ENCODE peak calls at places on chromosomes 2 and 18, in seven cellular contexts. One of them, this sample, is unnamed.

GRCh38 chr2:216013080-216013909 is at the start of gene MREG:
- DNase-seq in spleen: peak; percentile 92
- DNase-seq in ovary: peak; percentile 81
- DNase-seq in tibial nerve: peak; percentile 60
- DNase-seq in GM12891: peak; percentile 78
- DNase-seq in esophagus squamous epithelium: no peak
- DNase-seq in right lobe of liver: peak; percentile 71
- DNase-seq in this sample: peak; percentile 85

GRCh38 chr2:47036489-47036769 is 118.7 kb downstream of the STPG4 start:
- DNase-seq in tibial nerve: no peak
- DNase-seq in ovary: no peak
- DNase-seq in esophagus squamous epithelium: no peak
- DNase-seq in spleen: no peak
- DNase-seq in GM12891: no peak
- DNase-seq in right lobe of liver: no peak
- DNase-seq in this sample: no peak

GRCh38 chr18:39350916-39351315 is 1785.3 kb upstream of the CELF4 start:
- DNase-seq in tibial nerve: no peak
- DNase-seq in esophagus squamous epithelium: no peak
- DNase-seq in right lobe of liver: no peak
- DNase-seq in ovary: no peak
- DNase-seq in GM12891: no peak
- DNase-seq in spleen: no peak
- DNase-seq in this sample: no peak

GRCh38 chr2:9260411-9261037 is 53.9 kb downstream of the ASAP2 start:
- DNase-seq in tibial nerve: no peak
- DNase-seq in GM12891: no peak
- DNase-seq in right lobe of liver: no peak
- DNase-seq in ovary: no peak
- DNase-seq in esophagus squamous epithelium: no peak
- DNase-seq in spleen: no peak
- DNase-seq in this sample: no peak

GRCh38 chr18:79748321-79749157 is 49.2 kb upstream of the KCNG2 start:
- DNase-seq in tibial nerve: no peak
- DNase-seq in spleen: peak; percentile 62
- DNase-seq in ovary: no peak
- DNase-seq in right lobe of liver: peak; percentile 37
- DNase-seq in GM12891: no peak
- DNase-seq in esophagus squamous epithelium: no peak
- DNase-seq in this sample: no peak

GRCh38 chr18:50955246-50955645 is 12.6 kb upstream of the ELAC1 start:
- DNase-seq in esophagus squamous epithelium: no peak
- DNase-seq in tibial nerve: no peak
- DNase-seq in right lobe of liver: no peak
- DNase-seq in spleen: no peak
- DNase-seq in ovary: no peak
- DNase-seq in GM12891: no peak
- DNase-seq in this sample: no peak

GRCh38 chr2:53911434-53912189 is 51.8 kb upstream of the GPR75 start:
- DNase-seq in esophagus squamous epithelium: no peak
- DNase-seq in ovary: no peak
- DNase-seq in right lobe of liver: no peak
- DNase-seq in spleen: no peak
- DNase-seq in GM12891: no peak
- DNase-seq in tibial nerve: no peak
- DNase-seq in this sample: no peak

GRCh38 chr2:144331652-144332355 is 188.1 kb downstream of the ZEB2 start:
- DNase-seq in GM12891: peak; percentile 33
- DNase-seq in spleen: peak; percentile 95
- DNase-seq in right lobe of liver: no peak
- DNase-seq in ovary: no peak
- DNase-seq in esophagus squamous epithelium: no peak
- DNase-seq in tibial nerve: peak; percentile 33
- DNase-seq in this sample: peak; percentile 94

GRCh38 chr2:168064011-168064998 is 183.1 kb downstream of the STK39 start:
- DNase-seq in spleen: no peak
- DNase-seq in ovary: no peak
- DNase-seq in tibial nerve: no peak
- DNase-seq in esophagus squamous epithelium: no peak
- DNase-seq in right lobe of liver: no peak
- DNase-seq in GM12891: no peak
- DNase-seq in this sample: no peak

GRCh38 chr2:18297536-18298058 is 262.9 kb downstream of the RDH14 start:
- DNase-seq in esophagus squamous epithelium: no peak
- DNase-seq in GM12891: no peak
- DNase-seq in spleen: no peak
- DNase-seq in tibial nerve: no peak
- DNase-seq in right lobe of liver: no peak
- DNase-seq in ovary: no peak
- DNase-seq in this sample: no peak

GRCh38 chr2:190910341-190911136 is 29.9 kb downstream of the GLS start:
- DNase-seq in ovary: no peak
- DNase-seq in right lobe of liver: no peak
- DNase-seq in tibial nerve: no peak
- DNase-seq in esophagus squamous epithelium: no peak
- DNase-seq in spleen: no peak
- DNase-seq in GM12891: no peak
- DNase-seq in this sample: no peak

GRCh38 chr2:128474962-128475361 is 156.3 kb upstream of the HS6ST1 start:
- DNase-seq in ovary: no peak
- DNase-seq in right lobe of liver: peak; percentile 39
- DNase-seq in spleen: no peak
- DNase-seq in GM12891: no peak
- DNase-seq in tibial nerve: no peak
- DNase-seq in esophagus squamous epithelium: no peak
- DNase-seq in this sample: no peak

GRCh38 chr18:73124165-73124564 is 256.4 kb upstream of the NETO1 start:
- DNase-seq in ovary: no peak
- DNase-seq in GM12891: no peak
- DNase-seq in spleen: no peak
- DNase-seq in tibial nerve: no peak
- DNase-seq in right lobe of liver: no peak
- DNase-seq in esophagus squamous epithelium: no peak
- DNase-seq in this sample: no peak

GRCh38 chr2:102698369-102699111 is 63.3 kb upstream of the TMEM182 start:
- DNase-seq in right lobe of liver: no peak
- DNase-seq in GM12891: no peak
- DNase-seq in esophagus squamous epithelium: no peak
- DNase-seq in tibial nerve: no peak
- DNase-seq in ovary: no peak
- DNase-seq in spleen: no peak
- DNase-seq in this sample: peak; percentile 12

GRCh38 chr2:134776836-134777235 is 58.0 kb upstream of the TMEM163 start:
- DNase-seq in GM12891: no peak
- DNase-seq in tibial nerve: no peak
- DNase-seq in ovary: no peak
- DNase-seq in esophagus squamous epithelium: no peak
- DNase-seq in right lobe of liver: no peak
- DNase-seq in spleen: no peak
- DNase-seq in this sample: no peak

GRCh38 chr2:230829959-230830358 is 34.8 kb upstream of the ITM2C start:
- DNase-seq in ovary: no peak
- DNase-seq in esophagus squamous epithelium: no peak
- DNase-seq in GM12891: no peak
- DNase-seq in spleen: no peak
- DNase-seq in tibial nerve: no peak
- DNase-seq in right lobe of liver: no peak
- DNase-seq in this sample: no peak

GRCh38 chr2:43269074-43269572 is 42.7 kb upstream of the ZFP36L2 start:
- DNase-seq in GM12891: no peak
- DNase-seq in esophagus squamous epithelium: peak; percentile 23
- DNase-seq in ovary: peak; percentile 92
- DNase-seq in right lobe of liver: peak; percentile 66
- DNase-seq in tibial nerve: peak; percentile 81
- DNase-seq in spleen: peak; percentile 89
- DNase-seq in this sample: peak; percentile 55

GRCh38 chr2:27973592-27973991 is 83.1 kb downstream of the BABAM2 start:
- DNase-seq in right lobe of liver: no peak
- DNase-seq in spleen: no peak
- DNase-seq in ovary: no peak
- DNase-seq in esophagus squamous epithelium: no peak
- DNase-seq in tibial nerve: no peak
- DNase-seq in GM12891: no peak
- DNase-seq in this sample: no peak

GRCh38 chr2:226763320-226763719 is 36.3 kb downstream of the IRS1 start:
- DNase-seq in ovary: no peak
- DNase-seq in right lobe of liver: no peak
- DNase-seq in spleen: no peak
- DNase-seq in tibial nerve: no peak
- DNase-seq in esophagus squamous epithelium: no peak
- DNase-seq in GM12891: no peak
- DNase-seq in this sample: no peak

GRCh38 chr18:61893971-61894750 is 1.4 kb upstream of the RNF152 start:
- DNase-seq in esophagus squamous epithelium: no peak
- DNase-seq in ovary: peak; percentile 81
- DNase-seq in GM12891: peak; percentile 77
- DNase-seq in right lobe of liver: peak; percentile 93
- DNase-seq in tibial nerve: peak; percentile 56
- DNase-seq in spleen: peak; percentile 87
- DNase-seq in this sample: peak; percentile 81
- TF ChIP-seq POLR2A in esophagus squamous epithelium: peak; percentile 50
- TF ChIP-seq POLR2A in ovary: peak; percentile 33
- TF ChIP-seq POLR2A in GM12891: no peak
- TF ChIP-seq POLR2A in right lobe of liver: peak; percentile 94
- TF ChIP-seq POLR2A in tibial nerve: no peak
- TF ChIP-seq POLR2A in spleen: no peak
- TF ChIP-seq POLR2A in this sample: no peak

DNA sequence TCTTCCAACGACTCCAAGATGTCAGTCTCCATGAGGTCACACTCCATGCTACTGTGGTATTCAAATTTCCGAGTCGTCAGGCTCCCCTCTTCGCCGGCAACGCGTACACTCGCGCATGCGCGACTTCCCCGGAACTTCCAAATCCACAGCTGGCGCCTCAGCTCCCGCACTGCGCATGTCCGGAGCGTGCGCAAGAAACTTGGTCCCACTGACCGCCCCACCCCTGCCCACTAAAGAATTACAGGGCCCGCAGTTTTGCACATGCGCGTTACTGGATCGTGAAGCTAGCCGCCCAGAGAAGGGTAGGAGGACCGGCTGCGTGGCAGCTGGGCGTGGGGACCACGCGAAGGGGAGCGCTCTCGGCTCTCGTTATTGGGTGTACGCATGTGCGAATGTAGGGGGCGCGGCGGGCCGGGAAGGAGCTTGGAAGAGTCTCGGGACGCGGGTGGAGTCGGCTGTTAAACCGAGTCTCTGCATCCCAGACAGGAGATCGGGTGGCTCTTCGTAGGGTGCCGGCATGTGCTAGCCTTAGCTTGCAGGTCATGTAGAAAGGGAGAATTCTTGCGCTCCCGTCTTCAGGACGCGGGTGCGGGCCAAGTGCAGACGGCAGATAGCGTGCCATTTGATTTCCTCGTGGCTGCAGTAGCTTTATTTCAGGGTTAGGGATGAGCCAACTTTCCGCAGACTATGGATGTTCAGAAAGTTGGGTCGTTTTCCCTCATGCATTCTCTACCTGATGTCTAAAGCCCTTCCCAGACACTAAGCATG is at the start of gene FAM98A:
- DNase-seq in ovary: peak; percentile 100
- DNase-seq in esophagus squamous epithelium: peak; percentile 92
- DNase-seq in right lobe of liver: peak; percentile 99
- DNase-seq in GM12891: peak; percentile 74
- DNase-seq in tibial nerve: peak; percentile 97
- DNase-seq in spleen: peak; percentile 99
- DNase-seq in this sample: peak; percentile 98
- TF ChIP-seq POLR2A in ovary: peak; percentile 4
- TF ChIP-seq POLR2A in esophagus squamous epithelium: peak; percentile 18
- TF ChIP-seq POLR2A in right lobe of liver: peak; percentile 55
- TF ChIP-seq POLR2A in GM12891: peak; percentile 79
- TF ChIP-seq POLR2A in tibial nerve: peak; percentile 38
- TF ChIP-seq POLR2A in spleen: peak; percentile 51
- TF ChIP-seq POLR2A in this sample: peak; percentile 60

GRCh38 chr2:177391822-177392372 is 676 bp upstream of the AGPS start:
- DNase-seq in ovary: no peak
- DNase-seq in spleen: no peak
- DNase-seq in esophagus squamous epithelium: no peak
- DNase-seq in right lobe of liver: no peak
- DNase-seq in GM12891: no peak
- DNase-seq in tibial nerve: no peak
- DNase-seq in this sample: peak; percentile 24

GRCh38 chr2:177393381-177393780 is 808 bp downstream of the AGPS start:
- DNase-seq in spleen: no peak
- DNase-seq in right lobe of liver: no peak
- DNase-seq in GM12891: no peak
- DNase-seq in esophagus squamous epithelium: no peak
- DNase-seq in tibial nerve: no peak
- DNase-seq in ovary: no peak
- DNase-seq in this sample: peak; percentile 57

GRCh38 chr2:177394622-177395021 is 2.0 kb downstream of the AGPS start:
- DNase-seq in esophagus squamous epithelium: no peak
- DNase-seq in tibial nerve: no peak
- DNase-seq in ovary: no peak
- DNase-seq in right lobe of liver: no peak
- DNase-seq in spleen: no peak
- DNase-seq in GM12891: no peak
- DNase-seq in this sample: no peak

GRCh38 chr2:177393824-177394614 is 1.4 kb downstream of the AGPS start:
- DNase-seq in esophagus squamous epithelium: no peak
- DNase-seq in right lobe of liver: no peak
- DNase-seq in tibial nerve: no peak
- DNase-seq in GM12891: no peak
- DNase-seq in spleen: no peak
- DNase-seq in ovary: no peak
- DNase-seq in this sample: no peak

GRCh38 chr2:177392373-177393246 is at the start of gene AGPS:
- DNase-seq in esophagus squamous epithelium: peak; percentile 10
- DNase-seq in right lobe of liver: peak; percentile 90
- DNase-seq in ovary: peak; percentile 85
- DNase-seq in spleen: peak; percentile 96
- DNase-seq in GM12891: peak; percentile 64
- DNase-seq in tibial nerve: peak; percentile 37
- DNase-seq in this sample: peak; percentile 86
- TF ChIP-seq POLR2A in esophagus squamous epithelium: peak; percentile 30
- TF ChIP-seq POLR2A in right lobe of liver: peak; percentile 78
- TF ChIP-seq POLR2A in ovary: peak; percentile 12
- TF ChIP-seq POLR2A in spleen: no peak
- TF ChIP-seq POLR2A in GM12891: peak; percentile 56
- TF ChIP-seq POLR2A in tibial nerve: no peak
- TF ChIP-seq POLR2A in this sample: peak; percentile 86

GRCh38 chr18:49030692-49031443 is 80.1 kb upstream of the SMAD7 start:
- DNase-seq in tibial nerve: no peak
- DNase-seq in spleen: no peak
- DNase-seq in GM12891: no peak
- DNase-seq in ovary: no peak
- DNase-seq in esophagus squamous epithelium: no peak
- DNase-seq in right lobe of liver: no peak
- DNase-seq in this sample: no peak

GRCh38 chr18:49028091-49028490 is 77.3 kb upstream of the SMAD7 start:
- DNase-seq in spleen: no peak
- DNase-seq in right lobe of liver: no peak
- DNase-seq in esophagus squamous epithelium: no peak
- DNase-seq in GM12891: no peak
- DNase-seq in ovary: no peak
- DNase-seq in tibial nerve: no peak
- DNase-seq in this sample: no peak

GRCh38 chr18:49028801-49029506 is 78.2 kb upstream of the SMAD7 start:
- DNase-seq in GM12891: no peak
- DNase-seq in ovary: no peak
- DNase-seq in right lobe of liver: no peak
- DNase-seq in esophagus squamous epithelium: no peak
- DNase-seq in spleen: no peak
- DNase-seq in tibial nerve: no peak
- DNase-seq in this sample: no peak

GRCh38 chr18:49030138-49030537 is 79.4 kb upstream of the SMAD7 start:
- DNase-seq in ovary: no peak
- DNase-seq in right lobe of liver: no peak
- DNase-seq in spleen: no peak
- DNase-seq in GM12891: no peak
- DNase-seq in esophagus squamous epithelium: no peak
- DNase-seq in tibial nerve: no peak
- DNase-seq in this sample: no peak

GRCh38 chr18:49029628-49030027 is 78.9 kb upstream of the SMAD7 start:
- DNase-seq in tibial nerve: no peak
- DNase-seq in ovary: no peak
- DNase-seq in esophagus squamous epithelium: no peak
- DNase-seq in right lobe of liver: no peak
- DNase-seq in GM12891: no peak
- DNase-seq in spleen: no peak
- DNase-seq in this sample: no peak
- TF ChIP-seq POLR2A in tibial nerve: no peak
- TF ChIP-seq POLR2A in ovary: no peak
- TF ChIP-seq POLR2A in esophagus squamous epithelium: no peak
- TF ChIP-seq POLR2A in right lobe of liver: no peak
- TF ChIP-seq POLR2A in GM12891: no peak
- TF ChIP-seq POLR2A in spleen: no peak
- TF ChIP-seq POLR2A in this sample: no peak

This sample was measured in erythroblast.